ENCODE peak calls at places on chromosomes 3 and 15, in nine cellular contexts. J is mucosa of descending colon; K is ascending aorta; Q is CD8-positive, alpha-beta T cell; N is HCT116; I is bronchial epithelial cell; C is heart left ventricle; S is upper lobe of right lung; M is pancreas. A is an unnamed sample.

GRCh38 chr3:40681658-40682055 is 156.9 kb downstream of the ZNF621 start:
- DNase-seq in J (no peak), K (no peak), Q (no peak), N (no peak), I (peak; percentile 74), C (no peak), S (no peak), M (no peak), A (no peak)

GRCh38 chr15:82679626-82680199 is 30.0 kb downstream of the AP3B2 start:
- DNase-seq in J (no peak), K (no peak), Q (no peak), N (no peak), I (no peak), C (no peak), S (no peak), M (no peak), A (no peak)

GRCh38 chr3:9903238-9903624 is 583 bp downstream of the IL17RE start:
- DNase-seq in J (no peak), K (no peak), Q (no peak), N (no peak), I (peak; percentile 48), C (no peak), S (no peak), M (no peak), A (no peak)

GRCh38 chr15:90315276-90315982 is 36.7 kb upstream of the ZNF774 start:
- DNase-seq in J (peak; percentile 77), K (peak; percentile 33), Q (no peak), N (no peak), I (peak; percentile 75), C (peak; percentile 73), S (no peak), M (peak; percentile 63), A (no peak)

GRCh38 chr15:92077353-92078080 is 224.0 kb downstream of the SLCO3A1 start:
- DNase-seq in J (peak; percentile 57), K (no peak), Q (peak; percentile 63), N (peak; percentile 54), I (peak; percentile 56), C (peak; percentile 81), S (peak; percentile 77), M (peak; percentile 73), A (peak; percentile 83)

GRCh38 chr15:100383302-100384107 is 41.7 kb upstream of the ADAMTS17 start:
- DNase-seq in J (no peak), K (no peak), Q (no peak), N (peak; percentile 8), I (peak; percentile 34), C (no peak), S (no peak), M (no peak), A (peak; percentile 66)

GRCh38 chr3:138412821-138413531 is 21.4 kb upstream of the ESYT3 start:
- DNase-seq in J (no peak), K (no peak), Q (no peak), N (no peak), I (peak; percentile 23), C (no peak), S (no peak), M (no peak), A (no peak)

GRCh38 chr15:60993008-60993407 is 236.1 kb downstream of the RORA start:
- DNase-seq in J (no peak), K (no peak), Q (no peak), N (no peak), I (no peak), C (no peak), S (no peak), M (no peak), A (no peak)

GRCh38 chr3:123143669-123144411 is 57.9 kb upstream of the SEC22A start:
- DNase-seq in J (no peak), K (no peak), Q (no peak), N (no peak), I (peak; percentile 13), C (no peak), S (peak; percentile 32), M (no peak), A (no peak)

GRCh38 chr3:144549161-144549560 is 577.5 kb downstream of the DIPK2A start:
- DNase-seq in J (no peak), K (no peak), Q (no peak), N (no peak), I (no peak), C (no peak), S (no peak), M (no peak), A (no peak)

GRCh38 chr15:101641134-101641764 is 10.9 kb downstream of the TM2D3 start:
- DNase-seq in J (no peak), K (no peak), Q (peak; percentile 78), N (peak; percentile 42), I (peak; percentile 63), C (peak; percentile 49), S (no peak), M (peak; percentile 77), A (peak; percentile 74)

GRCh38 chr3:64398431-64398830 is 173.2 kb upstream of the PRICKLE2 start:
- DNase-seq in J (no peak), K (no peak), Q (no peak), N (no peak), I (no peak), C (no peak), S (no peak), M (no peak), A (no peak)

GRCh38 chr3:187360523-187361060 is 7.6 kb upstream of the RTP4 start:
- DNase-seq in J (no peak), K (no peak), Q (no peak), N (no peak), I (no peak), C (no peak), S (no peak), M (no peak), A (no peak)

GRCh38 chr15:57526615-57527014 is 65.1 kb upstream of the MYZAP start:
- DNase-seq in J (no peak), K (no peak), Q (no peak), N (no peak), I (no peak), C (no peak), S (no peak), M (no peak), A (no peak)

GRCh38 chr15:57526076-57526475 is 65.6 kb upstream of the MYZAP start:
- DNase-seq in J (no peak), K (no peak), Q (no peak), N (no peak), I (no peak), C (no peak), S (no peak), M (no peak), A (no peak)

GRCh38 chr15:57528940-57529565 is 62.7 kb upstream of the MYZAP start:
- DNase-seq in J (no peak), K (no peak), Q (no peak), N (no peak), I (no peak), C (no peak), S (no peak), M (no peak), A (no peak)

GRCh38 chr15:57525581-57525980 is 66.1 kb upstream of the MYZAP start:
- DNase-seq in J (no peak), K (no peak), Q (no peak), N (no peak), I (no peak), C (no peak), S (no peak), M (no peak), A (no peak)

DNA sequence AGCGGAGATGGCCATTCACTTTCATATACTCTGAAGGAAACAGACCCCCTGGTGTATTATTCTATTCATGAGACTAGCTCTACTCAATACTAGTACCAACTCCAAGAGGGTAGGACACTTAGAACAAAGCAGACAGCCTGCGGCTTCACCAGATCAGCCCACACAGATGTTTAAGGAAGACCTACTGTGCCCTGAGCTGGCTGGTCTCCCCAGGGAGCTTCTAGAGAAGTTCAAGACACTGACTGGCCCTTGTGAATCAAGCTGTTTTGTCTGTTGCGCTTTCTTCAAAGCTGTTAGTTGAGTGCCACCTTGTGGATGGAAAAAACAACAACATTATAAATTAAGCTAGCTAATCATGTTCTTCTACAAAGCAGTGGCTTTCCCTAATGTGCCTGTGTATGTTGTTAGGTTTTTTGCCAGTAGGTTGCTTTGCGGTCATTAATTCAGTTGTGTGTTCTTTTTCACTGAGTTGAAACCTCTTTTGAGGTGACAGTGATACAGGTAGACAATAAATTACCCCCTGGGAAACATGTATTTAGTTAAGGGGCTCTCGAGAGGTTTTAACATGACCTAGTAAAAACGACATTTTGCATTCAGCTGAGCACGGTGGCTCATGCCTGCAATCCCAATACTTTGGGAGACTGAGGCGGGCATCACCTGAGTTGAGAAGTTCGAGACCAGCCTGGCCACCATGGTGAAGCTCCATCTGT is 64.2 kb upstream of the MYZAP start:
- DNase-seq in J (no peak), K (no peak), Q (no peak), N (peak; percentile 61), I (peak; percentile 75), C (peak; percentile 51), S (no peak), M (no peak), A (peak; percentile 51)
- TF ChIP-seq CTCF in J (peak; percentile 29), K (peak; percentile 56), Q (peak; percentile 56), N (peak; percentile 70), I (peak; percentile 52), C (peak; percentile 80), S (peak; percentile 60), M (peak; percentile 30), A (peak; percentile 62)

DNA sequence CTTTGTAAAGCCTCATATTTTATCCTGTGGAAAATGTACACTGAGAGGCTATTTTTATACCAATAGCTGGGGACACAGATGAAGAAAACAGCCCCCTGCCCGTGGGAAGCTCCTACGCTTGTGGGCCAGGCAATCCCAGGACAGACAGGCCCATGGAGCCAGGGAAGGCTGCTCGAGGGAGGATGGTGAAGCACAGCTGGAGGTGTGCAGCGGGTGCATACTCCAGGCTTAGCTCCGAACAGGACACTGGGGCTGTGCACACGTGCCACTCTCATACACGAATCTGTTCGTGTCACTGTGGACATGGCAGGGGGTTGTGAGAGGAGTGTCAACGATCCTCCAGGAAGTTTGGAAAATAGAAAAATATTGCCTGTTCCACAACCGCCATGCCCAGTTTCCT is 36.1 kb downstream of the SMAD6 start:
- DNase-seq in J (no peak), K (no peak), Q (no peak), N (no peak), I (no peak), C (no peak), S (peak; percentile 34), M (no peak), A (no peak)
- TF ChIP-seq CTCF in J (no peak), K (no peak), Q (no peak), N (no peak), I (no peak), C (no peak), S (no peak), M (no peak), A (no peak)

GRCh38 chr15:50113187-50113505 is 5.9 kb downstream of the ATP8B4 start:
- DNase-seq in J (no peak), K (no peak), Q (no peak), N (no peak), I (no peak), C (peak; percentile 12), S (no peak), M (no peak), A (no peak)
- TF ChIP-seq CTCF in J (no peak), K (no peak), Q (no peak), N (no peak), I (no peak), C (no peak), S (no peak), M (no peak), A (no peak)

DNA sequence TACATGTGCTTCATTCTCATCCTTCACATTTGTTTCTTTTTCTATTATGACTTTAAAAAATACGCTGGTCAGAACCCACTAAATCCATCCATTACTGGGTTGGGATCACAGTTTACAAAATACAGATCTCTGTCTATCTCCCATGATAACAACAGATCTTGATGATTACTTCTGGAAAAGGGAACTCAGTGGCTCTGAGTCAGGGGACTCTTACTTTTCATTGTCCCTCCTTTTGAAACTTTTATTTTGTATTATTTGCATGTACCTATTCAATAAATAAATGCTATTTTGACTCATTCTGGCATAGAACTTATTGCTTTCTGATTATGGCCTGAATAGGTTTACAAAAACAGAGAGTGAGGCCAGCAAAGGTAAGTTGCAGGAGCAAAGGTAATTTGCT is 11.6 kb upstream of the RASGRP1 start:
- DNase-seq in J (no peak), K (no peak), Q (no peak), N (no peak), I (no peak), C (no peak), S (no peak), M (no peak), A (no peak)
- TF ChIP-seq CTCF in J (no peak), K (no peak), Q (no peak), N (no peak), I (no peak), C (no peak), S (no peak), M (no peak), A (no peak)

A was measured in Calu3.